ENCODE peak calls at places on chromosomes 1 and 21, in seven cellular contexts. H is tibial nerve; P is upper lobe of right lung; J is neural progenitor cell; F is breast epithelium; K is CD8-positive, alpha-beta T cell; Q is bronchial epithelial cell. N is an unnamed sample.

GRCh38 chr1:14282583-14283186 is 315.8 kb upstream of the KAZN start:
- DNase-seq in H (no peak), P (no peak), J (peak; percentile 7), F (no peak), K (no peak), Q (peak; percentile 6), N (no peak)

GRCh38 chr1:10834770-10835412 is 38.4 kb upstream of the CASZ1 start:
- DNase-seq in H (no peak), P (peak; percentile 47), J (no peak), F (no peak), K (no peak), Q (no peak), N (no peak)

GRCh38 chr21:26813426-26813998 is 31.7 kb downstream of the ADAMTS1 start:
- DNase-seq in H (no peak), P (no peak), J (no peak), F (no peak), K (no peak), Q (no peak), N (no peak)

GRCh38 chr1:41855713-41856112 is 63.0 kb downstream of the HIVEP3 start:
- DNase-seq in H (no peak), P (no peak), J (no peak), F (no peak), K (no peak), Q (peak; percentile 64), N (no peak)

GRCh38 chr1:33367488-33368405 is 46.8 kb upstream of the A3GALT2 start:
- DNase-seq in H (peak; percentile 80), P (peak; percentile 93), J (peak; percentile 93), F (peak; percentile 91), K (peak; percentile 72), Q (peak; percentile 58), N (no peak)

GRCh38 chr1:153767519-153767918 is 7.7 kb upstream of the SLC27A3 start:
- DNase-seq in H (no peak), P (no peak), J (no peak), F (no peak), K (no peak), Q (no peak), N (no peak)

GRCh38 chr1:37438971-37439671 is 35.3 kb upstream of the ZC3H12A start:
- DNase-seq in H (no peak), P (no peak), J (peak; percentile 34), F (no peak), K (no peak), Q (no peak), N (no peak)

GRCh38 chr1:223147409-223147808 is 4.4 kb upstream of the TLR5 start:
- DNase-seq in H (no peak), P (no peak), J (no peak), F (no peak), K (no peak), Q (no peak), N (no peak)

GRCh38 chr1:192979542-192979941 is 79.6 kb downstream of the UCHL5 start:
- DNase-seq in H (no peak), P (no peak), J (no peak), F (no peak), K (no peak), Q (no peak), N (no peak)

GRCh38 chr1:185495017-185495416 is 178.0 kb upstream of the IVNS1ABP start:
- DNase-seq in H (no peak), P (no peak), J (no peak), F (no peak), K (no peak), Q (no peak), N (no peak)

GRCh38 chr1:2525896-2526823 is at the start of gene PANK4:
- DNase-seq in H (peak; percentile 86), P (peak; percentile 97), J (peak; percentile 99), F (peak; percentile 89), K (peak; percentile 77), Q (peak; percentile 72), N (no peak)
- TF ChIP-seq CTCF in H (no peak), P (no peak), J (no peak), F (peak; percentile 18), K (no peak), Q (peak; percentile 24), N (peak; percentile 11)

DNA sequence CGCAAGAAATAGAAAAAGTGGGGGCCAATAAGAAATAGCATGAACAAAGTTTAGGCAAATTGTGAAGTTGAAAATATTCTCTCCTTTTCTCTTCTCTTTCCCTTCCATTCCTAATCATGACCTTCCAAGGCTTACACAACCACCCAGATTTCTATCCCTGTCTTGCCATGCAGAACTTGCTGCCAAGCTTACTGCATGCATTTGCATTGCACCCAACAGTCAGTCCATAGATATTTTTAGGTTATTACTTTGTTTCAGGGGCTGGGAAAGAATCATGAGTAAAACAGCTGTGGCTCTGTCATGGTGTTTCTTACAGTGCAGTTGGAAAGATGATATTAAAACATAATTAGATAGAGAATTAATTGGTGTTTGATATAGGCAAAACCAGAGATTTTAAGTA is 219.4 kb downstream of the PTGER3 start:
- DNase-seq in H (no peak), P (no peak), J (no peak), F (no peak), K (no peak), Q (no peak), N (no peak)
- H3K36me3 ChIP-seq in H (no peaks in the 10 kb centered on the region), P (no peaks in the 10 kb centered on the region), J (no peaks in the 10 kb centered on the region), F (no peaks in the 10 kb centered on the region), K (no peaks in the 10 kb centered on the region), Q (no peaks in the 10 kb centered on the region), N (no peaks in the 10 kb centered on the region)

DNA sequence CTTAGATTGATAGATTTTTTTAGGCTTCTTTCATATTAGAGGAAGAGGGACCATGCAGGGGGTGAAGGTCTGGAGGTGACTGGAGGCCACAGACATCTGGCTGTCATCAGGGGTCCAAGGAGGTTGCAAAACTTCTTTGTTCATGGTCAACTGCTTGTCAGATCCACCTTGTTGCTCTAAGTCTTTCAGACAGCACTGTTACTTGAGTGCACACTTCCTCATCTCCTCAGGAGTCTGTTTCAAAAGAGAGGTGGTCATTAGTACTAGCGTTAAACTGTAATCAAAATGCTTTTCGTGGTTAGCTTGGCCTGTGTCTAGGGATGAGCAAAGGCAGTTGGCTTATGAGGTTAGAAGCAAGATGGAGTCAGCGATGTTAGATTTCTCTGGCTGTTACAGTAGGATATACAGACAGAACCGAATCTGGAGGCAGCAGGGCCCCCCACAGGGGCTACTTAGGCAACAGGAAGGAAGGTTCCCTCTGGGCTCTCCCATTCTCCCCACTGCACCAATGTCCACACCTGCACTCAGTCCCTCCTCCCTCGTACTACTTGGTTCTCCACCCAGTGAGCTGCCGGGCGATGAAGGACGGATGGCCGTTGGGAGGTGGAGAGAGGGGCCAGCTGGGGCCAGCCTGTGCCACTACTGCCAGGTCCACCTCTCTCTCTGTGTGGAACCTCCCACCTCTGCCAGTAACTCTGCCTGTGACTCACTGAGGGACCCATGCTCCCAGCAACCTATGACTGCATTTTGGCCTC is 57.2 kb downstream of the TOR1AIP2 start:
- DNase-seq in H (no peak), P (no peak), J (no peak), F (no peak), K (no peak), Q (no peak), N (no peak)
- H3K27me3 ChIP-seq in H (no peaks in the 10 kb centered on the region), P (no peaks in the 10 kb centered on the region), J (peaks cover 19% of the 10 kb centered on the region), F (no peaks in the 10 kb centered on the region), K (no peaks in the 10 kb centered on the region), Q (peaks cover 3% of the 10 kb centered on the region), N (no peaks in the 10 kb centered on the region)

GRCh38 chr1:246355421-246356230 is 151.5 kb downstream of the SMYD3 start:
- DNase-seq in H (no peak), P (no peak), J (peak; percentile 21), F (no peak), K (no peak), Q (no peak), N (no peak)
- TF ChIP-seq CTCF in H (no peak), P (no peak), J (no peak), F (no peak), K (no peak), Q (no peak), N (no peak)

DNA sequence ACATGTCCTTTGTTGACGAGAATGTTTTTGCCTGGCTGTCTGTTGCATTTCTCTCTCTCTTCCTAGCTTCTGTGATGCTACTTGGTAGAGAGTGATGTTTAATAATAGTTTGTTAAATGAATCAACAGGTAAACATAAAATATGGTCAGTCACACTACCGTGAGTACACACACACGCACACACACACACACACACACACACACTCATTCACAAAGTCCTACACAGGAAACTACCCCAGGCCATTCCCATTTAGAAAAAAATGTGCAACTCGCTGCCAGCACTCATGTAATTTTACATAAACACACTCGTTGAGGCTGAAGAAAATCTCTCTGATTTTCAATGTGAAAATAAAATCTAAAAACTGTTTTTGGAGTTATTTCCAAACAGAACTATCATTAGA is 38.7 kb downstream of the RUNX1 start:
- DNase-seq in H (no peak), P (no peak), J (no peak), F (no peak), K (no peak), Q (no peak), N (no peak)
- H3K36me3 ChIP-seq in H (no peaks in the 10 kb centered on the region), P (no peaks in the 10 kb centered on the region), J (no peaks in the 10 kb centered on the region), F (no peaks in the 10 kb centered on the region), K (peaks cover 3% of the 10 kb centered on the region), Q (no peaks in the 10 kb centered on the region), N (no peaks in the 10 kb centered on the region)

DNA sequence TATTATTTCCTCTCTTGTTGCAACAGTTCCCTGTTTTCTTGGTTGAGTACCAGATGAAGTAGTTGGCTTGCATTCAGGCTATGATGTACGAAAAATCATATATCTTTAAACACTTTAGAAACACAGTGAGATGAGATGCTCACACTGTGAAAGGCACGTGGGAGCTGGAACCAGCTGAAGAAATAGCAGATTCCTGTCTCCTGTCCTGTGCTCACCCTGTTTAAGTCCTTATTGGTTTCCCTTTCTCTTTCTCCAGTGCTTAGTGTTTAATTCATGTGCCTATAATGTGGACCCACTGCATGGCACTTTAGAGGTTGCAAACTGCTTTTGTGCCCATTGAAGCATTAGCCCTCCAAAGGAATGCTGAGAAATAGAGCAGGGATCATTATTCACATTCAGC is 2.8 kb downstream of the CAMK1G start:
- DNase-seq in H (no peak), P (no peak), J (no peak), F (no peak), K (no peak), Q (no peak), N (no peak)
- H3K27me3 ChIP-seq in H (peaks cover 45% of the 10 kb centered on the region), P (peaks cover 37% of the 10 kb centered on the region), J (peaks cover 28% of the 10 kb centered on the region), F (peaks cover 23% of the 10 kb centered on the region), K (peaks cover 6% of the 10 kb centered on the region), Q (peaks cover 13% of the 10 kb centered on the region), N (no peaks in the 10 kb centered on the region)

GRCh38 chr1:229557913-229558414 is 543 bp downstream of the ABCB10 start:
- DNase-seq in H (no peak), P (peak; percentile 82), J (peak; percentile 63), F (no peak), K (peak; percentile 1), Q (no peak), N (no peak)
- TF ChIP-seq CTCF in H (no peak), P (peak; percentile 5), J (no peak), F (no peak), K (no peak), Q (peak; percentile 21), N (peak; percentile 11)

N was measured in BJ.